ENCODE peak calls at places on chromosomes 7 and 10, in four cellular contexts. W is fibroblast of lung, P is fibroblast of mammary gland, T is Panc1. C is an unnamed sample.

GRCh38 chr7:30562498-30562897 is 32.2 kb upstream of the GARS1 start:
- DNase-seq in W (peak; percentile 72), P (peak; percentile 47), T (no peak), C (peak; percentile 37)

GRCh38 chr7:37445800-37446199 is 2.9 kb downstream of the ELMO1 start:
- DNase-seq in W (no peak), P (no peak), T (no peak), C (no peak)

GRCh38 chr7:16062269-16062668 is 359.1 kb downstream of the CRPPA start:
- DNase-seq in W (peak; percentile 85), P (peak; percentile 87), T (no peak), C (peak; percentile 53)

GRCh38 chr10:86964847-86965190 is 3.5 kb upstream of the ADIRF start:
- DNase-seq in W (no peak), P (no peak), T (no peak), C (no peak)

GRCh38 chr7:849145-849544 is 16.9 kb downstream of the SUN1 start:
- DNase-seq in W (no peak), P (no peak), T (no peak), C (no peak)

GRCh38 chr7:128105228-128106022 is 74.2 kb upstream of the LRRC4 start:
- DNase-seq in W (no peak), P (no peak), T (no peak), C (no peak)

GRCh38 chr10:60480865-60481563 is 91.3 kb upstream of the ANK3 start:
- DNase-seq in W (peak; percentile 91), P (peak; percentile 81), T (peak; percentile 78), C (peak; percentile 61)

GRCh38 chr7:151740180-151740845 is 136.6 kb downstream of the PRKAG2 start:
- DNase-seq in W (peak; percentile 52), P (no peak), T (no peak), C (no peak)

GRCh38 chr10:13717936-13718772 is 131.4 kb downstream of the PRPF18 start:
- DNase-seq in W (peak; percentile 98), P (peak; percentile 92), T (no peak), C (peak; percentile 85)

GRCh38 chr10:77236700-77237099 is 400.9 kb downstream of the KCNMA1 start:
- DNase-seq in W (peak; percentile 66), P (peak; percentile 53), T (no peak), C (peak; percentile 70)

GRCh38 chr10:551489-552252 is 137.8 kb downstream of the DIP2C start:
- DNase-seq in W (no peak), P (no peak), T (no peak), C (no peak)

GRCh38 chr10:61452655-61453641 is at the start of gene TMEM26:
- DNase-seq in W (peak; percentile 63), P (peak; percentile 38), T (no peak), C (peak; percentile 34)

GRCh38 chr10:132101529-132101928 is 35.8 kb downstream of the JAKMIP3 start:
- DNase-seq in W (no peak), P (no peak), T (no peak), C (no peak)

C was measured in ELR.